ENCODE peak calls at places on chromosome 7, in five cellular contexts. One of them, this sample, is unnamed.

GRCh38 chr7:132030161-132030568 is 473.7 kb upstream of the PODXL start:
- DNase-seq in choroid plexus epithelial cell: no peak
- DNase-seq in WERI-Rb-1: no peak
- DNase-seq in prostate gland: no peak
- DNase-seq in esophagus squamous epithelium: no peak
- DNase-seq in this sample: no peak

GRCh38 chr7:23422904-23423303 is 47.4 kb downstream of the IGF2BP3 start:
- DNase-seq in choroid plexus epithelial cell: no peak
- DNase-seq in prostate gland: no peak
- DNase-seq in WERI-Rb-1: no peak
- DNase-seq in esophagus squamous epithelium: no peak
- DNase-seq in this sample: no peak

GRCh38 chr7:124263232-124263827 is 230.5 kb upstream of the TMEM229A start:
- DNase-seq in WERI-Rb-1: peak; percentile 57
- DNase-seq in choroid plexus epithelial cell: peak; percentile 7
- DNase-seq in prostate gland: no peak
- DNase-seq in esophagus squamous epithelium: no peak
- DNase-seq in this sample: no peak

GRCh38 chr7:35849158-35849831 is 48.4 kb downstream of the SEPTIN7 start:
- DNase-seq in choroid plexus epithelial cell: peak; percentile 80
- DNase-seq in WERI-Rb-1: no peak
- DNase-seq in esophagus squamous epithelium: no peak
- DNase-seq in prostate gland: no peak
- DNase-seq in this sample: no peak

GRCh38 chr7:147400221-147400689 is 1190.3 kb upstream of the C7orf33 start:
- DNase-seq in prostate gland: no peak
- DNase-seq in WERI-Rb-1: no peak
- DNase-seq in choroid plexus epithelial cell: peak; percentile 80
- DNase-seq in esophagus squamous epithelium: no peak
- DNase-seq in this sample: no peak

GRCh38 chr7:28688651-28689050 is 269.5 kb downstream of the TRIL start:
- DNase-seq in prostate gland: no peak
- DNase-seq in choroid plexus epithelial cell: peak; percentile 38
- DNase-seq in esophagus squamous epithelium: no peak
- DNase-seq in WERI-Rb-1: no peak
- DNase-seq in this sample: no peak

GRCh38 chr7:151699147-151699546 is 177.8 kb downstream of the PRKAG2 start:
- DNase-seq in esophagus squamous epithelium: no peak
- DNase-seq in prostate gland: no peak
- DNase-seq in WERI-Rb-1: no peak
- DNase-seq in choroid plexus epithelial cell: peak; percentile 99
- DNase-seq in this sample: no peak

GRCh38 chr7:129553861-129554530 is 51.7 kb downstream of the SMKR1 start:
- DNase-seq in prostate gland: no peak
- DNase-seq in esophagus squamous epithelium: no peak
- DNase-seq in choroid plexus epithelial cell: peak; percentile 31
- DNase-seq in WERI-Rb-1: no peak
- DNase-seq in this sample: no peak

GRCh38 chr7:135341049-135341448 is 107.4 kb downstream of the STRA8 start:
- DNase-seq in prostate gland: no peak
- DNase-seq in esophagus squamous epithelium: no peak
- DNase-seq in WERI-Rb-1: no peak
- DNase-seq in choroid plexus epithelial cell: no peak
- DNase-seq in this sample: no peak

GRCh38 chr7:129825554-129826267 is 127.0 kb downstream of the UBE2H start:
- DNase-seq in choroid plexus epithelial cell: peak; percentile 69
- DNase-seq in WERI-Rb-1: peak; percentile 91
- DNase-seq in prostate gland: peak; percentile 85
- DNase-seq in esophagus squamous epithelium: peak; percentile 37
- DNase-seq in this sample: no peak

GRCh38 chr7:91852263-91852741 is 28.2 kb downstream of the MTERF1 start:
- DNase-seq in choroid plexus epithelial cell: peak; percentile 35
- DNase-seq in esophagus squamous epithelium: no peak
- DNase-seq in prostate gland: no peak
- DNase-seq in WERI-Rb-1: no peak
- DNase-seq in this sample: no peak

GRCh38 chr7:107044347-107045194 is at the start of gene PRKAR2B:
- DNase-seq in WERI-Rb-1: peak; percentile 83
- DNase-seq in prostate gland: peak; percentile 63
- DNase-seq in esophagus squamous epithelium: no peak
- DNase-seq in choroid plexus epithelial cell: peak; percentile 62
- DNase-seq in this sample: no peak

GRCh38 chr7:124171068-124171467 is 138.2 kb upstream of the TMEM229A start:
- DNase-seq in prostate gland: no peak
- DNase-seq in WERI-Rb-1: peak; percentile 24
- DNase-seq in choroid plexus epithelial cell: peak; percentile 40
- DNase-seq in esophagus squamous epithelium: no peak
- DNase-seq in this sample: no peak

GRCh38 chr7:138417103-138417695 is 42.9 kb upstream of the TRIM24 start:
- DNase-seq in prostate gland: no peak
- DNase-seq in choroid plexus epithelial cell: no peak
- DNase-seq in esophagus squamous epithelium: no peak
- DNase-seq in WERI-Rb-1: no peak
- DNase-seq in this sample: no peak

GRCh38 chr7:98314469-98314868 is 33.0 kb downstream of the BRI3 start:
- DNase-seq in prostate gland: no peak
- DNase-seq in WERI-Rb-1: no peak
- DNase-seq in choroid plexus epithelial cell: no peak
- DNase-seq in esophagus squamous epithelium: no peak
- DNase-seq in this sample: no peak

GRCh38 chr7:130297628-130298027 is 4.7 kb downstream of the CPA4 start:
- DNase-seq in choroid plexus epithelial cell: no peak
- DNase-seq in WERI-Rb-1: no peak
- DNase-seq in esophagus squamous epithelium: no peak
- DNase-seq in prostate gland: no peak
- DNase-seq in this sample: no peak

GRCh38 chr7:134696261-134696660 is 49.6 kb downstream of the BPGM start:
- DNase-seq in esophagus squamous epithelium: no peak
- DNase-seq in prostate gland: no peak
- DNase-seq in WERI-Rb-1: no peak
- DNase-seq in choroid plexus epithelial cell: no peak
- DNase-seq in this sample: no peak

GRCh38 chr7:21338728-21339164 is 89.1 kb upstream of the SP4 start:
- DNase-seq in esophagus squamous epithelium: no peak
- DNase-seq in WERI-Rb-1: no peak
- DNase-seq in prostate gland: no peak
- DNase-seq in choroid plexus epithelial cell: no peak
- DNase-seq in this sample: no peak

GRCh38 chr7:66100408-66101050 is 14.1 kb upstream of the CRCP start:
- DNase-seq in WERI-Rb-1: no peak
- DNase-seq in prostate gland: no peak
- DNase-seq in esophagus squamous epithelium: no peak
- DNase-seq in choroid plexus epithelial cell: no peak
- DNase-seq in this sample: no peak

GRCh38 chr7:134789967-134790685 is 10.7 kb downstream of the CALD1 start:
- DNase-seq in esophagus squamous epithelium: no peak
- DNase-seq in choroid plexus epithelial cell: peak; percentile 78
- DNase-seq in WERI-Rb-1: no peak
- DNase-seq in prostate gland: no peak
- DNase-seq in this sample: no peak

GRCh38 chr7:77813180-77813579 is 14.6 kb downstream of the PHTF2 start:
- DNase-seq in choroid plexus epithelial cell: no peak
- DNase-seq in esophagus squamous epithelium: no peak
- DNase-seq in prostate gland: no peak
- DNase-seq in WERI-Rb-1: no peak
- DNase-seq in this sample: no peak

GRCh38 chr7:29486191-29486700 is 77.4 kb upstream of the PRR15 start:
- DNase-seq in esophagus squamous epithelium: no peak
- DNase-seq in WERI-Rb-1: no peak
- DNase-seq in prostate gland: no peak
- DNase-seq in choroid plexus epithelial cell: no peak
- DNase-seq in this sample: no peak

GRCh38 chr7:1922071-1922869 is 252.2 kb downstream of the ELFN1 start:
- DNase-seq in WERI-Rb-1: no peak
- DNase-seq in esophagus squamous epithelium: no peak
- DNase-seq in prostate gland: peak; percentile 33
- DNase-seq in choroid plexus epithelial cell: peak; percentile 65
- DNase-seq in this sample: no peak

GRCh38 chr7:134450296-134451000 is 8.5 kb downstream of the AKR1B1 start:
- DNase-seq in WERI-Rb-1: no peak
- DNase-seq in esophagus squamous epithelium: no peak
- DNase-seq in prostate gland: no peak
- DNase-seq in choroid plexus epithelial cell: no peak
- DNase-seq in this sample: no peak

GRCh38 chr7:128409435-128410091 is at the start of gene IMPDH1:
- DNase-seq in esophagus squamous epithelium: peak; percentile 42
- DNase-seq in choroid plexus epithelial cell: peak; percentile 79
- DNase-seq in prostate gland: peak; percentile 90
- DNase-seq in WERI-Rb-1: peak; percentile 90
- DNase-seq in this sample: peak; percentile 94

GRCh38 chr7:105650382-105650729 is 69.1 kb upstream of the EFCAB10 start:
- DNase-seq in WERI-Rb-1: no peak
- DNase-seq in prostate gland: no peak
- DNase-seq in esophagus squamous epithelium: no peak
- DNase-seq in choroid plexus epithelial cell: no peak
- DNase-seq in this sample: no peak

GRCh38 chr7:17447728-17448478 is 149.5 kb downstream of the AHR start:
- DNase-seq in WERI-Rb-1: no peak
- DNase-seq in prostate gland: no peak
- DNase-seq in esophagus squamous epithelium: no peak
- DNase-seq in choroid plexus epithelial cell: peak; percentile 62
- DNase-seq in this sample: no peak

GRCh38 chr7:156791241-156791640 is 101.7 kb downstream of the LMBR1 start:
- DNase-seq in prostate gland: no peak
- DNase-seq in choroid plexus epithelial cell: no peak
- DNase-seq in esophagus squamous epithelium: no peak
- DNase-seq in WERI-Rb-1: no peak
- DNase-seq in this sample: no peak
- TF ChIP-seq CTCF in prostate gland: no peak
- TF ChIP-seq CTCF in choroid plexus epithelial cell: no peak
- TF ChIP-seq CTCF in esophagus squamous epithelium: no peak
- TF ChIP-seq CTCF in WERI-Rb-1: no peak
- TF ChIP-seq CTCF in this sample: no peak

DNA sequence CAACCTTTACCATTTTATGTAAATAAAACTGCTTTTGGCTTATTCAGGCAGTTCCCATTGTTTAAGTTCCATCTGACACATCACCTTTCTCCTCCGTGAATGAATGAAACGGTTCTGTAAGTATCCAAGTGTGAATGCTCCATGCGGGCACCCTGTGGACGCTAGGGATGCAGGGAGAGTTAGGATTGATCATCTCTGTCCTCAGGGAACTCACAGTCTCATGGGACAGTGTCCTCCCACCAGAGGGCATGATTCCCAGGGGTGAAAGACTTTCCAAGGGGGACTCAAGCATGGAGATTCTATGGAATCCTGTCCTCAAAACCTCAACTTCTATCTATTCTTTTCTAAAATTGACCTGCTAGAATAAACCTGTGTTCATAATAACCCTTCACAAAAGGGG is 98.8 kb downstream of the HECW1 start:
- DNase-seq in WERI-Rb-1: no peak
- DNase-seq in choroid plexus epithelial cell: no peak
- DNase-seq in prostate gland: no peak
- DNase-seq in esophagus squamous epithelium: no peak
- DNase-seq in this sample: no peak
- TF ChIP-seq CTCF in WERI-Rb-1: no peak
- TF ChIP-seq CTCF in choroid plexus epithelial cell: peak; percentile 27
- TF ChIP-seq CTCF in prostate gland: no peak
- TF ChIP-seq CTCF in esophagus squamous epithelium: no peak
- TF ChIP-seq CTCF in this sample: no peak

DNA sequence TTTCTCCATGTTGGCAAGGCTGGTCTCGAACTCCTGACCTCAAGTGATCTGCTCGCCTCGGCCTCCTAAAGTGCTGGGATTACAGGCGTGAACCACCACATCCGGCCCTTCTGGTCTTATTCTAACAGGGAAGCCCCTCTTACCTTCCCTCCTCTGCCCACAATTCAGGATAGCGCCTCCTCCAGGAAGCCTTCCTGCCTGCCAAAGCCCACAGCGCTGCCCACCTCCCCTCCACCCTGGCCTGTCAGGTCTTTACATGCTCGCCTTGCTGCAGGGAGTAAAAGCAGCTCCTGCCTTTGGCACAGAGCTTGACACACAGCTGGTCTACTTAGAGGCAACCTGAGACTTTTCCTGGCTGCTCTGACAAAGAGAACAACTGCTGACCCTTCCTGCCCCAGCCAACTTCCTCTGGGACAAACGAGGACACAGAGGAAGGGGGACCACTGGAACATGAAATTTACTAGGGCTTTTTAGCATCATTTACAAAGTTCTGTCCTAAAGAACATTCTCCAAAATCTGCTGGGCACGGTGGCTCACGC is 13.2 kb downstream of the MLXIPL start:
- DNase-seq in WERI-Rb-1: no peak
- DNase-seq in esophagus squamous epithelium: no peak
- DNase-seq in prostate gland: no peak
- DNase-seq in choroid plexus epithelial cell: no peak
- DNase-seq in this sample: no peak
- TF ChIP-seq CTCF in WERI-Rb-1: no peak
- TF ChIP-seq CTCF in esophagus squamous epithelium: no peak
- TF ChIP-seq CTCF in prostate gland: no peak
- TF ChIP-seq CTCF in choroid plexus epithelial cell: no peak
- TF ChIP-seq CTCF in this sample: no peak

GRCh38 chr7:75686551-75686950 is 52.2 kb downstream of the HIP1 start:
- DNase-seq in WERI-Rb-1: no peak
- DNase-seq in prostate gland: no peak
- DNase-seq in choroid plexus epithelial cell: no peak
- DNase-seq in esophagus squamous epithelium: no peak
- DNase-seq in this sample: peak; percentile 12

GRCh38 chr7:75688200-75689136 is 50.3 kb downstream of the HIP1 start:
- DNase-seq in choroid plexus epithelial cell: no peak
- DNase-seq in prostate gland: no peak
- DNase-seq in esophagus squamous epithelium: no peak
- DNase-seq in WERI-Rb-1: no peak
- DNase-seq in this sample: no peak

GRCh38 chr7:75690121-75690523 is 48.6 kb downstream of the HIP1 start:
- DNase-seq in esophagus squamous epithelium: no peak
- DNase-seq in prostate gland: no peak
- DNase-seq in WERI-Rb-1: no peak
- DNase-seq in choroid plexus epithelial cell: no peak
- DNase-seq in this sample: no peak

GRCh38 chr7:75689246-75690099 is 49.3 kb downstream of the HIP1 start:
- DNase-seq in prostate gland: no peak
- DNase-seq in WERI-Rb-1: no peak
- DNase-seq in esophagus squamous epithelium: no peak
- DNase-seq in choroid plexus epithelial cell: no peak
- DNase-seq in this sample: peak; percentile 11

GRCh38 chr7:75687246-75688088 is 51.3 kb downstream of the HIP1 start:
- DNase-seq in prostate gland: no peak
- DNase-seq in WERI-Rb-1: no peak
- DNase-seq in esophagus squamous epithelium: no peak
- DNase-seq in choroid plexus epithelial cell: no peak
- DNase-seq in this sample: peak; percentile 31
- TF ChIP-seq CTCF in prostate gland: no peak
- TF ChIP-seq CTCF in WERI-Rb-1: no peak
- TF ChIP-seq CTCF in esophagus squamous epithelium: no peak
- TF ChIP-seq CTCF in choroid plexus epithelial cell: no peak
- TF ChIP-seq CTCF in this sample: no peak

DNA sequence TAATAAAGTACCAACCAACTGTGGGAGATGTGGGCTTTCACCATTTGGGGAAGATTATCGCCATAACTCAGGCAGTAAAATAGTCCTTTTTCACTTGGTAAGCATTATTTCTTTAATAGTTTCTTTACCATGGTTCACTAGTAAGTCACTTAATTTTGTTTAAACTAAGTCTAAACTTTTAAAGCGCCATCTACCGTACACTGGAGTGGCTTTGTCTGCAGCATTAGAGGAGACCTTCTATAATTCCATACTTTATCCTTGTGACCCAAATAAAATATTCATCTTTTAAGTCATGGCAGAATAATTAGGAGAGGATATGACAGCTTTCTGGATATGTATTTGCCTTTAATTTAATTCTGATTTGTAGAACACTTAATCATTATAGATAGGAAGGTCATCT is 468.0 kb downstream of the MAGI2 start:
- DNase-seq in WERI-Rb-1: no peak
- DNase-seq in esophagus squamous epithelium: no peak
- DNase-seq in prostate gland: no peak
- DNase-seq in choroid plexus epithelial cell: no peak
- DNase-seq in this sample: no peak
- TF ChIP-seq CTCF in WERI-Rb-1: no peak
- TF ChIP-seq CTCF in esophagus squamous epithelium: no peak
- TF ChIP-seq CTCF in prostate gland: no peak
- TF ChIP-seq CTCF in choroid plexus epithelial cell: no peak
- TF ChIP-seq CTCF in this sample: no peak

This sample was measured in ascending aorta.